ENCODE peak calls at places on chromosomes 12 and 14, in ten cellular contexts. L is Caki2; F is midbrain; S is HFF-Myc; Y is GM19239; Z is NCI-H1092 treated with DMSO at 0.1 percent for 48 hours; R is GM13977; X is NCI-H446; U is activated naive CD8-positive, alpha-beta T cell treated with anti-CD3 and anti-CD28 coated beads, Interleukin-2, amount 50 U/mL, for 24 hours; N is NCI-H1694. A is an unnamed sample.

GRCh38 chr12:76010732-76011458 is 20.7 kb downstream of the PHLDA1 start:
- DNase-seq in L (no peak), F (no peak), S (no peak), Y (no peak), Z (no peak), R (no peak), X (no peak), U (no peak), N (no peak), A (no peak)

GRCh38 chr12:65427646-65428045 is 149.2 kb downstream of the MSRB3 start:
- DNase-seq in L (no peak), F (no peak), S (no peak), Y (no peak), Z (no peak), R (no peak), X (no peak), U (no peak), N (no peak), A (no peak)

GRCh38 chr12:77999074-77999715 is 168.5 kb downstream of the NAV3 start:
- DNase-seq in L (no peak), F (peak), S (no peak), Y (peak), Z (no peak), R (peak), X (no peak), U (no peak), N (no peak), A (no peak)

GRCh38 chr12:49021292-49021915 is 2.8 kb upstream of the PRKAG1 start:
- DNase-seq in L (no peak), F (no peak), S (no peak), Y (no peak), Z (no peak), R (no peak), X (no peak), U (no peak), N (no peak), A (no peak)

GRCh38 chr14:94441531-94442205 is 10.9 kb downstream of the SERPINA11 start:
- DNase-seq in L (no peak), F (no peak), S (no peak), Y (no peak), Z (no peak), R (no peak), X (no peak), U (no peak), N (no peak), A (no peak)

GRCh38 chr14:52313903-52314481 is at the start of gene PTGER2:
- DNase-seq in L (peak), F (no peak), S (no peak), Y (no peak), Z (peak), R (peak), X (no peak), U (peak), N (no peak), A (no peak)

GRCh38 chr12:132647858-132648257 is 29.3 kb downstream of the P2RX2 start:
- DNase-seq in L (no peak), F (no peak), S (no peak), Y (no peak), Z (no peak), R (no peak), X (no peak), U (no peak), N (no peak), A (no peak)

GRCh38 chr14:64953310-64953654 is 10.7 kb upstream of the GPX2 start:
- DNase-seq in L (no peak), F (no peak), S (no peak), Y (no peak), Z (no peak), R (no peak), X (no peak), U (no peak), N (no peak), A (no peak)

GRCh38 chr12:7035464-7035863 is 17.2 kb upstream of the LPCAT3 start:
- DNase-seq in L (no peak), F (no peak), S (no peak), Y (no peak), Z (no peak), R (no peak), X (no peak), U (no peak), N (no peak), A (no peak)

GRCh38 chr12:12715459-12716150 is 1.6 kb upstream of the CDKN1B start:
- DNase-seq in L (peak), F (no peak), S (no peak), Y (no peak), Z (peak), R (peak), X (no peak), U (peak), N (no peak), A (no peak)

GRCh38 chr14:93234798-93235197 is 27.7 kb downstream of the UBR7 start:
- DNase-seq in L (no peak), F (no peak), S (no peak), Y (no peak), Z (no peak), R (no peak), X (no peak), U (no peak), N (no peak), A (no peak)

GRCh38 chr14:55505846-55506245 is 65.4 kb upstream of the TBPL2 start:
- DNase-seq in L (no peak), F (no peak), S (no peak), Y (no peak), Z (no peak), R (no peak), X (no peak), U (no peak), N (no peak), A (no peak)

GRCh38 chr14:64217318-64217717 is 76.9 kb downstream of the ESR2 start:
- DNase-seq in L (no peak), F (no peak), S (no peak), Y (no peak), Z (no peak), R (no peak), X (no peak), U (no peak), N (no peak), A (no peak)

GRCh38 chr14:21107360-21107781 is 6.5 kb downstream of the TMEM253 start:
- DNase-seq in L (peak), F (no peak), S (no peak), Y (no peak), Z (no peak), R (no peak), X (no peak), U (no peak), N (no peak), A (no peak)

GRCh38 chr14:67457782-67458181 is 30.7 kb downstream of the TMEM229B start:
- DNase-seq in L (no peak), F (no peak), S (no peak), Y (no peak), Z (no peak), R (no peak), X (no peak), U (no peak), N (no peak), A (peak)

GRCh38 chr14:103190731-103191130 is 67.5 kb downstream of the TNFAIP2 start:
- DNase-seq in L (no peak), F (no peak), S (no peak), Y (no peak), Z (no peak), R (no peak), X (no peak), U (no peak), N (no peak), A (no peak)

GRCh38 chr12:21451529-21451928 is 14.1 kb downstream of the PYROXD1 start:
- DNase-seq in L (peak), F (no peak), S (no peak), Y (no peak), Z (no peak), R (no peak), X (no peak), U (no peak), N (no peak), A (no peak)

GRCh38 chr12:25051583-25052190 is 102.8 kb upstream of the BCAT1 start:
- DNase-seq in L (no peak), F (no peak), S (no peak), Y (peak), Z (no peak), R (peak), X (no peak), U (peak), N (no peak), A (no peak)

GRCh38 chr12:113196996-113197395 is 11.5 kb downstream of the RITA1 start:
- DNase-seq in L (peak), F (peak), S (peak), Y (peak), Z (peak), R (peak), X (peak), U (peak), N (peak), A (peak)

GRCh38 chr12:28780096-28780495 is 369.0 kb upstream of the FAR2 start:
- DNase-seq in L (peak), F (no peak), S (peak), Y (no peak), Z (no peak), R (no peak), X (peak), U (no peak), N (no peak), A (no peak)

GRCh38 chr12:120367924-120368788 is 808 bp downstream of the MSI1 start:
- DNase-seq in L (no peak), F (no peak), S (no peak), Y (no peak), Z (no peak), R (peak), X (no peak), U (peak), N (no peak), A (peak)

GRCh38 chr14:36479344-36479743 is 40.7 kb downstream of the NKX2-1 start:
- DNase-seq in L (no peak), F (no peak), S (no peak), Y (no peak), Z (no peak), R (no peak), X (no peak), U (no peak), N (no peak), A (no peak)

GRCh38 chr12:54588110-54588831 is at the start of gene PPP1R1A:
- DNase-seq in L (no peak), F (peak), S (no peak), Y (no peak), Z (no peak), R (no peak), X (no peak), U (no peak), N (no peak), A (no peak)

GRCh38 chr14:77027538-77028383 is 747 bp downstream of the IRF2BPL start:
- DNase-seq in L (peak), F (peak), S (no peak), Y (peak), Z (peak), R (peak), X (peak), U (peak), N (peak), A (peak)

GRCh38 chr12:124898200-124898950 is 16.1 kb downstream of the UBC start:
- DNase-seq in L (no peak), F (peak), S (no peak), Y (no peak), Z (peak), R (peak), X (peak), U (peak), N (no peak), A (peak)

GRCh38 chr14:104895786-104896642 is 28.7 kb upstream of the PLD4 start:
- DNase-seq in L (no peak), F (no peak), S (no peak), Y (peak), Z (peak), R (peak), X (peak), U (no peak), N (no peak), A (no peak)

GRCh38 chr14:54920052-54920451 is 17.4 kb upstream of the GCH1 start:
- DNase-seq in L (no peak), F (no peak), S (no peak), Y (no peak), Z (peak), R (no peak), X (no peak), U (no peak), N (no peak), A (no peak)

GRCh38 chr12:5022465-5023061 is 21.1 kb upstream of the KCNA5 start:
- DNase-seq in L (peak), F (peak), S (no peak), Y (peak), Z (peak), R (peak), X (peak), U (peak), N (peak), A (no peak)

GRCh38 chr12:54349658-54350057 is 14.6 kb downstream of the GPR84 start:
- DNase-seq in L (no peak), F (no peak), S (no peak), Y (no peak), Z (no peak), R (no peak), X (no peak), U (no peak), N (peak), A (no peak)

GRCh38 chr14:63404906-63405305 is 86.2 kb upstream of the GPHB5 start:
- DNase-seq in L (no peak), F (no peak), S (no peak), Y (no peak), Z (no peak), R (no peak), X (no peak), U (no peak), N (no peak), A (no peak)